ENCODE peak calls at places on chromosomes 1 and 21, in four cellular contexts. One of them, this sample, is unnamed.
A peak's percentile ranks its signal among the peaks of the same experiment; 100 is the strongest.

GRCh38 chr1:23742670-23743286 is 493 bp upstream of the ELOA start:
- DNase-seq in progenitor cell of endocrine pancreas: no peak
- DNase-seq in AG08396: no peak
- DNase-seq in GDM1: no peak
- DNase-seq in this sample: no peak

GRCh38 chr1:30377230-30378022 is 346.0 kb downstream of the MATN1 start:
- DNase-seq in progenitor cell of endocrine pancreas: no peak
- DNase-seq in AG08396: no peak
- DNase-seq in GDM1: no peak
- DNase-seq in this sample: no peak

GRCh38 chr1:4165901-4166300 is 265.8 kb upstream of the C1orf174 start:
- DNase-seq in progenitor cell of endocrine pancreas: no peak
- DNase-seq in AG08396: no peak
- DNase-seq in GDM1: no peak
- DNase-seq in this sample: no peak

GRCh38 chr1:105886309-105886708 is 1170.2 kb upstream of the PRMT6 start:
- DNase-seq in progenitor cell of endocrine pancreas: no peak
- DNase-seq in AG08396: no peak
- DNase-seq in GDM1: no peak
- DNase-seq in this sample: no peak

GRCh38 chr1:24915819-24916602 is 14.1 kb downstream of the RUNX3 start:
- DNase-seq in progenitor cell of endocrine pancreas: no peak
- DNase-seq in AG08396: no peak
- DNase-seq in GDM1: no peak
- DNase-seq in this sample: no peak

GRCh38 chr1:25028910-25029599 is 99.0 kb upstream of the RUNX3 start:
- DNase-seq in progenitor cell of endocrine pancreas: no peak
- DNase-seq in AG08396: no peak
- DNase-seq in GDM1: peak; percentile 32
- DNase-seq in this sample: peak; percentile 59

GRCh38 chr1:162973381-162973795 is 95.8 kb upstream of the RGS4 start:
- DNase-seq in progenitor cell of endocrine pancreas: no peak
- DNase-seq in AG08396: peak; percentile 67
- DNase-seq in GDM1: no peak
- DNase-seq in this sample: no peak

GRCh38 chr21:30349572-30349971 is 1.2 kb upstream of the KRTAP23-1 start:
- DNase-seq in progenitor cell of endocrine pancreas: no peak
- DNase-seq in AG08396: no peak
- DNase-seq in GDM1: no peak
- DNase-seq in this sample: no peak

GRCh38 chr1:87140831-87141540 is 187.7 kb upstream of the LMO4 start:
- DNase-seq in progenitor cell of endocrine pancreas: no peak
- DNase-seq in AG08396: peak; percentile 39
- DNase-seq in GDM1: no peak
- DNase-seq in this sample: no peak

GRCh38 chr1:9842073-9842711 is 18.4 kb upstream of the CLSTN1 start:
- DNase-seq in progenitor cell of endocrine pancreas: no peak
- DNase-seq in AG08396: no peak
- DNase-seq in GDM1: no peak
- DNase-seq in this sample: no peak